ENCODE peak calls at places on chromosome 16, in six cellular contexts. One of them, this sample, is unnamed.

GRCh38 chr16:62298567-62298966 is 262.3 kb upstream of the CDH8 start:
- DNase-seq in progenitor cell of endocrine pancreas: no peak
- DNase-seq in PC-9: no peak
- DNase-seq in heart left ventricle: no peak
- DNase-seq in OCI-LY7: no peak
- DNase-seq in omental fat pad: no peak
- DNase-seq in this sample: no peak

GRCh38 chr16:86572041-86572521 is 5.5 kb downstream of the FOXC2 start:
- DNase-seq in progenitor cell of endocrine pancreas: no peak
- DNase-seq in PC-9: no peak
- DNase-seq in heart left ventricle: no peak
- DNase-seq in OCI-LY7: no peak
- DNase-seq in omental fat pad: no peak
- DNase-seq in this sample: no peak

GRCh38 chr16:68069511-68070248 is 15.5 kb upstream of the NFATC3 start:
- DNase-seq in progenitor cell of endocrine pancreas: no peak
- DNase-seq in PC-9: no peak
- DNase-seq in heart left ventricle: peak
- DNase-seq in OCI-LY7: no peak
- DNase-seq in omental fat pad: no peak
- DNase-seq in this sample: no peak

GRCh38 chr16:57301126-57301817 is 16.8 kb upstream of the PLLP start:
- DNase-seq in progenitor cell of endocrine pancreas: no peak
- DNase-seq in PC-9: no peak
- DNase-seq in heart left ventricle: no peak
- DNase-seq in OCI-LY7: no peak
- DNase-seq in omental fat pad: no peak
- DNase-seq in this sample: no peak

GRCh38 chr16:27269300-27270150 is 953 bp upstream of the NSMCE1 start:
- DNase-seq in progenitor cell of endocrine pancreas: no peak
- DNase-seq in PC-9: no peak
- DNase-seq in heart left ventricle: no peak
- DNase-seq in OCI-LY7: no peak
- DNase-seq in omental fat pad: no peak
- DNase-seq in this sample: no peak

GRCh38 chr16:7338826-7339225 is 6.2 kb downstream of the RBFOX1 start:
- DNase-seq in progenitor cell of endocrine pancreas: no peak
- DNase-seq in PC-9: no peak
- DNase-seq in heart left ventricle: no peak
- DNase-seq in OCI-LY7: no peak
- DNase-seq in omental fat pad: no peak
- DNase-seq in this sample: no peak

GRCh38 chr16:31708348-31708747 is 165.3 kb upstream of the ZNF267 start:
- DNase-seq in progenitor cell of endocrine pancreas: no peak
- DNase-seq in PC-9: no peak
- DNase-seq in heart left ventricle: no peak
- DNase-seq in OCI-LY7: no peak
- DNase-seq in omental fat pad: no peak
- DNase-seq in this sample: no peak

GRCh38 chr16:78925071-78925714 is 675.3 kb downstream of the MAF start:
- DNase-seq in progenitor cell of endocrine pancreas: no peak
- DNase-seq in PC-9: no peak
- DNase-seq in heart left ventricle: no peak
- DNase-seq in OCI-LY7: peak
- DNase-seq in omental fat pad: no peak
- DNase-seq in this sample: peak

GRCh38 chr16:68626557-68626956 is 18.6 kb upstream of the CDH3 start:
- DNase-seq in progenitor cell of endocrine pancreas: no peak
- DNase-seq in PC-9: no peak
- DNase-seq in heart left ventricle: no peak
- DNase-seq in OCI-LY7: no peak
- DNase-seq in omental fat pad: no peak
- DNase-seq in this sample: no peak

GRCh38 chr16:9797306-9797705 is 384.9 kb downstream of the GRIN2A start:
- DNase-seq in progenitor cell of endocrine pancreas: no peak
- DNase-seq in PC-9: no peak
- DNase-seq in heart left ventricle: peak
- DNase-seq in OCI-LY7: no peak
- DNase-seq in omental fat pad: no peak
- DNase-seq in this sample: no peak

GRCh38 chr16:9447195-9447551 is 355.7 kb downstream of the HAPSTR1 start:
- DNase-seq in progenitor cell of endocrine pancreas: no peak
- DNase-seq in PC-9: no peak
- DNase-seq in heart left ventricle: peak
- DNase-seq in OCI-LY7: no peak
- DNase-seq in omental fat pad: no peak
- DNase-seq in this sample: no peak

GRCh38 chr16:88413631-88414030 is 30.9 kb downstream of the ZNF469 start:
- DNase-seq in progenitor cell of endocrine pancreas: no peak
- DNase-seq in PC-9: no peak
- DNase-seq in heart left ventricle: no peak
- DNase-seq in OCI-LY7: no peak
- DNase-seq in omental fat pad: no peak
- DNase-seq in this sample: no peak

GRCh38 chr16:66238696-66239095 is 127.8 kb upstream of the CDH5 start:
- DNase-seq in progenitor cell of endocrine pancreas: no peak
- DNase-seq in PC-9: no peak
- DNase-seq in heart left ventricle: no peak
- DNase-seq in OCI-LY7: no peak
- DNase-seq in omental fat pad: no peak
- DNase-seq in this sample: no peak

GRCh38 chr16:53625221-53625620 is 78.4 kb downstream of the RPGRIP1L start:
- DNase-seq in progenitor cell of endocrine pancreas: no peak
- DNase-seq in PC-9: no peak
- DNase-seq in heart left ventricle: no peak
- DNase-seq in OCI-LY7: no peak
- DNase-seq in omental fat pad: no peak
- DNase-seq in this sample: no peak

GRCh38 chr16:74984670-74985411 is at the start of gene WDR59:
- DNase-seq in progenitor cell of endocrine pancreas: peak
- DNase-seq in PC-9: peak
- DNase-seq in heart left ventricle: peak
- DNase-seq in OCI-LY7: peak
- DNase-seq in omental fat pad: peak
- DNase-seq in this sample: peak

GRCh38 chr16:4734063-4734729 is at the start of the genes ANKS3 and DNAAF8:
- DNase-seq in progenitor cell of endocrine pancreas: peak
- DNase-seq in PC-9: peak
- DNase-seq in heart left ventricle: peak
- DNase-seq in OCI-LY7: peak
- DNase-seq in omental fat pad: peak
- DNase-seq in this sample: peak

GRCh38 chr16:9090101-9090959 is 1.1 kb upstream of the HAPSTR1 start:
- DNase-seq in progenitor cell of endocrine pancreas: peak
- DNase-seq in PC-9: no peak
- DNase-seq in heart left ventricle: peak
- DNase-seq in OCI-LY7: peak
- DNase-seq in omental fat pad: no peak
- DNase-seq in this sample: no peak

GRCh38 chr16:64253525-64253924 is 868.3 kb downstream of the CDH11 start:
- DNase-seq in progenitor cell of endocrine pancreas: no peak
- DNase-seq in PC-9: no peak
- DNase-seq in heart left ventricle: no peak
- DNase-seq in OCI-LY7: no peak
- DNase-seq in omental fat pad: no peak
- DNase-seq in this sample: peak

GRCh38 chr16:2968368-2968737 is 795 bp upstream of the PAQR4 start:
- DNase-seq in progenitor cell of endocrine pancreas: no peak
- DNase-seq in PC-9: no peak
- DNase-seq in heart left ventricle: no peak
- DNase-seq in OCI-LY7: peak
- DNase-seq in omental fat pad: no peak
- DNase-seq in this sample: peak

GRCh38 chr16:47826070-47826469 is 329.7 kb downstream of the ABCC12 start:
- DNase-seq in progenitor cell of endocrine pancreas: no peak
- DNase-seq in PC-9: no peak
- DNase-seq in heart left ventricle: no peak
- DNase-seq in OCI-LY7: no peak
- DNase-seq in omental fat pad: no peak
- DNase-seq in this sample: no peak

GRCh38 chr16:66511615-66512500 is 38.1 kb downstream of the TK2 start:
- DNase-seq in progenitor cell of endocrine pancreas: no peak
- DNase-seq in PC-9: peak
- DNase-seq in heart left ventricle: no peak
- DNase-seq in OCI-LY7: peak
- DNase-seq in omental fat pad: no peak
- DNase-seq in this sample: peak

GRCh38 chr16:35492225-35492624 is 2032.8 kb downstream of the TP53TG3F start:
- DNase-seq in progenitor cell of endocrine pancreas: no peak
- DNase-seq in PC-9: no peak
- DNase-seq in heart left ventricle: no peak
- DNase-seq in OCI-LY7: no peak
- DNase-seq in omental fat pad: no peak
- DNase-seq in this sample: no peak

GRCh38 chr16:88934066-88934667 is 42.8 kb downstream of the CBFA2T3 start:
- DNase-seq in progenitor cell of endocrine pancreas: no peak
- DNase-seq in PC-9: no peak
- DNase-seq in heart left ventricle: no peak
- DNase-seq in OCI-LY7: no peak
- DNase-seq in omental fat pad: no peak
- DNase-seq in this sample: no peak

GRCh38 chr16:75043175-75043937 is 44.5 kb downstream of the ZNRF1 start:
- DNase-seq in progenitor cell of endocrine pancreas: no peak
- DNase-seq in PC-9: no peak
- DNase-seq in heart left ventricle: no peak
- DNase-seq in OCI-LY7: no peak
- DNase-seq in omental fat pad: no peak
- DNase-seq in this sample: no peak

GRCh38 chr16:67013238-67013822 is 15.6 kb upstream of the CBFB start:
- DNase-seq in progenitor cell of endocrine pancreas: no peak
- DNase-seq in PC-9: no peak
- DNase-seq in heart left ventricle: no peak
- DNase-seq in OCI-LY7: no peak
- DNase-seq in omental fat pad: no peak
- DNase-seq in this sample: no peak

GRCh38 chr16:88481851-88482250 is 28.8 kb downstream of the ZFPM1 start:
- DNase-seq in progenitor cell of endocrine pancreas: no peak
- DNase-seq in PC-9: no peak
- DNase-seq in heart left ventricle: no peak
- DNase-seq in OCI-LY7: peak
- DNase-seq in omental fat pad: no peak
- DNase-seq in this sample: no peak

GRCh38 chr16:88705076-88705684 is 1.0 kb downstream of the RNF166 start:
- DNase-seq in progenitor cell of endocrine pancreas: no peak
- DNase-seq in PC-9: no peak
- DNase-seq in heart left ventricle: no peak
- DNase-seq in OCI-LY7: peak
- DNase-seq in omental fat pad: no peak
- DNase-seq in this sample: no peak

GRCh38 chr16:28131210-28131609 is 67.7 kb upstream of the GSG1L start:
- DNase-seq in progenitor cell of endocrine pancreas: no peak
- DNase-seq in PC-9: no peak
- DNase-seq in heart left ventricle: no peak
- DNase-seq in OCI-LY7: no peak
- DNase-seq in omental fat pad: no peak
- DNase-seq in this sample: no peak

GRCh38 chr16:28863929-28864886 is 565 bp downstream of the SH2B1 start:
- DNase-seq in progenitor cell of endocrine pancreas: no peak
- DNase-seq in PC-9: no peak
- DNase-seq in heart left ventricle: peak
- DNase-seq in OCI-LY7: no peak
- DNase-seq in omental fat pad: no peak
- DNase-seq in this sample: no peak

GRCh38 chr16:49890876-49891275 is 35.0 kb upstream of the ZNF423 start:
- DNase-seq in progenitor cell of endocrine pancreas: no peak
- DNase-seq in PC-9: no peak
- DNase-seq in heart left ventricle: no peak
- DNase-seq in OCI-LY7: peak
- DNase-seq in omental fat pad: no peak
- DNase-seq in this sample: no peak
- TF ChIP-seq CTCF in progenitor cell of endocrine pancreas: peak
- TF ChIP-seq CTCF in PC-9: no peak
- TF ChIP-seq CTCF in heart left ventricle: no peak
- TF ChIP-seq CTCF in OCI-LY7: peak
- TF ChIP-seq CTCF in omental fat pad: no peak
- TF ChIP-seq CTCF in this sample: no peak

DNA sequence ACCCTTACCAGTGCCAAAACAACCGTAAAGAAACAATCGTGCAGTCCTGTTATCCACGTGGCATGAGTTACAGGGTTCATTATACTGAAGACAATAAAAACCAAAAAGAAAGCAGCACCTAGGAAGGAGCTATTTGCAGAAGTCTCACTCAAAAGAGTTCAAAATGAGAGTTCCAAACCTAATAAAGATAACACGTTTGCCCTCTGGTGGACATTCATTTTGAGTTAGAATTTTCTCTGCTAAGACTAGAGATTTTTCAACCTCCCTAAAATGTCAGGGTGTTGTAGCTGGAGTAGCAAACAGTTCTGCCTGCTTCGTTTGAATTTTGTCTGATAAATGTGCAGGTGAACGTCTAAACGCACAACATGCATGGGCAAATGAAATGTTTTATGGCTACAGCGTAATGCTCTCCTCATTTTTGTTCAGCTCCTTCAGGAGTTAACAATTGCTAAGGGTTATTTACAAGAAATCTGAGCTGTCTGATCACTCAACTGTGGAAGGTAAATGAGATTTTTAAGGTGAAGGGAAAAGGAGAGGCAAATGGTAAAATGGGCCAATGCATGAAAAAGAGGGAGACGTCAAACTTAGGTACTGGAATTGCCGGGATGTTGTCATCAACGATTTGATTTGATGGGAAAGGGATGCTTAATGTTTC is 1067.9 kb upstream of the EEF2KMT start:
- DNase-seq in progenitor cell of endocrine pancreas: no peak
- DNase-seq in PC-9: no peak
- DNase-seq in heart left ventricle: no peak
- DNase-seq in OCI-LY7: no peak
- DNase-seq in omental fat pad: no peak
- DNase-seq in this sample: no peak
- TF ChIP-seq CTCF in progenitor cell of endocrine pancreas: peak
- TF ChIP-seq CTCF in PC-9: peak
- TF ChIP-seq CTCF in heart left ventricle: no peak
- TF ChIP-seq CTCF in OCI-LY7: peak
- TF ChIP-seq CTCF in omental fat pad: no peak
- TF ChIP-seq CTCF in this sample: no peak

GRCh38 chr16:82773018-82773417 is 146.2 kb downstream of the CDH13 start:
- DNase-seq in progenitor cell of endocrine pancreas: no peak
- DNase-seq in PC-9: no peak
- DNase-seq in heart left ventricle: no peak
- DNase-seq in OCI-LY7: no peak
- DNase-seq in omental fat pad: no peak
- DNase-seq in this sample: no peak
- TF ChIP-seq CTCF in progenitor cell of endocrine pancreas: no peak
- TF ChIP-seq CTCF in PC-9: no peak
- TF ChIP-seq CTCF in heart left ventricle: no peak
- TF ChIP-seq CTCF in OCI-LY7: no peak
- TF ChIP-seq CTCF in omental fat pad: no peak
- TF ChIP-seq CTCF in this sample: no peak

GRCh38 chr16:21570676-21571017 is 28.7 kb upstream of the METTL9 start:
- DNase-seq in progenitor cell of endocrine pancreas: no peak
- DNase-seq in PC-9: no peak
- DNase-seq in heart left ventricle: no peak
- DNase-seq in OCI-LY7: no peak
- DNase-seq in omental fat pad: no peak
- DNase-seq in this sample: no peak
- TF ChIP-seq CTCF in progenitor cell of endocrine pancreas: no peak
- TF ChIP-seq CTCF in PC-9: no peak
- TF ChIP-seq CTCF in heart left ventricle: no peak
- TF ChIP-seq CTCF in OCI-LY7: no peak
- TF ChIP-seq CTCF in omental fat pad: no peak
- TF ChIP-seq CTCF in this sample: no peak